ENCODE peak calls at places on chromosomes 11 and 22, in eight cellular contexts. I is cardiac septum; U is bronchial epithelial cell; F is astrocyte of the hippocampus; T is activated naive CD4-positive, alpha-beta T cell treated with anti-CD3 and anti-CD28 coated beads, Interleukin-2, amount 10 ng/mL, durations not matched to agents 7 days and 5 days; Z is HFF-Myc; H is AG10803; A is NCI-H1105. W is an unnamed sample.

GRCh38 chr11:69916806-69917387 is 97.7 kb upstream of the FGF3 start:
- DNase-seq in I (no peak), U (no peak), F (no peak), T (peak), Z (no peak), H (no peak), A (no peak), W (no peak)

GRCh38 chr11:64360403-64360980 is 1.5 kb downstream of the RPS6KA4 start:
- DNase-seq in I (no peak), U (no peak), F (no peak), T (no peak), Z (no peak), H (no peak), A (no peak), W (no peak)

GRCh38 chr11:111736621-111737055 is 29.6 kb downstream of the PPP2R1B start:
- DNase-seq in I (no peak), U (no peak), F (peak), T (no peak), Z (no peak), H (peak), A (no peak), W (no peak)

GRCh38 chr22:29375436-29376076 is 12.8 kb downstream of the AP1B1 start:
- DNase-seq in I (no peak), U (no peak), F (no peak), T (no peak), Z (no peak), H (peak), A (no peak), W (no peak)

GRCh38 chr11:133403900-133404299 is 128.4 kb downstream of the OPCML start:
- DNase-seq in I (no peak), U (no peak), F (no peak), T (no peak), Z (no peak), H (no peak), A (no peak), W (no peak)

GRCh38 chr11:13315517-13316432 is 38.2 kb downstream of the BMAL1 start:
- DNase-seq in I (no peak), U (no peak), F (no peak), T (no peak), Z (no peak), H (peak), A (no peak), W (no peak)

GRCh38 chr22:42711895-42712837 is 8.5 kb downstream of the A4GALT start:
- DNase-seq in I (no peak), U (peak), F (no peak), T (no peak), Z (no peak), H (no peak), A (no peak), W (no peak)

GRCh38 chr11:45162064-45162375 is 15.6 kb downstream of the PRDM11 start:
- DNase-seq in I (no peak), U (no peak), F (no peak), T (no peak), Z (no peak), H (no peak), A (no peak), W (no peak)

GRCh38 chr22:36405671-36406070 is 17.9 kb upstream of the MYH9 start:
- DNase-seq in I (peak), U (peak), F (no peak), T (peak), Z (no peak), H (peak), A (no peak), W (peak)

GRCh38 chr11:122170815-122171475 is 54.9 kb upstream of the BLID start:
- DNase-seq in I (no peak), U (peak), F (peak), T (no peak), Z (no peak), H (peak), A (no peak), W (no peak)

GRCh38 chr11:35427158-35427557 is 7.8 kb upstream of the SLC1A2 start:
- DNase-seq in I (no peak), U (no peak), F (peak), T (no peak), Z (no peak), H (peak), A (peak), W (no peak)

GRCh38 chr11:69335461-69336386 is 41.8 kb downstream of the MYEOV start:
- DNase-seq in I (no peak), U (no peak), F (no peak), T (no peak), Z (no peak), H (no peak), A (no peak), W (no peak)

GRCh38 chr22:24134090-24134846 is 47.0 kb upstream of the SUSD2 start:
- DNase-seq in I (no peak), U (no peak), F (peak), T (peak), Z (no peak), H (no peak), A (no peak), W (peak)

GRCh38 chr11:22491826-22492225 is 133.8 kb downstream of the FANCF start:
- DNase-seq in I (no peak), U (no peak), F (peak), T (no peak), Z (peak), H (peak), A (peak), W (no peak)

GRCh38 chr22:40196628-40197027 is 18.9 kb downstream of the TNRC6B start:
- DNase-seq in I (no peak), U (peak), F (peak), T (no peak), Z (peak), H (peak), A (no peak), W (no peak)

GRCh38 chr22:39244073-39244495 is 698 bp downstream of the PDGFB start:
- DNase-seq in I (no peak), U (no peak), F (no peak), T (no peak), Z (no peak), H (no peak), A (no peak), W (no peak)

GRCh38 chr11:35135222-35135621 is 3.7 kb upstream of the CD44 start:
- DNase-seq in I (no peak), U (no peak), F (no peak), T (no peak), Z (no peak), H (peak), A (no peak), W (no peak)

GRCh38 chr11:34890812-34891211 is 25.4 kb downstream of the APIP start:
- DNase-seq in I (no peak), U (peak), F (peak), T (no peak), Z (peak), H (peak), A (peak), W (no peak)

GRCh38 chr22:22871536-22872278 is 15.9 kb upstream of the IGLL5 start:
- DNase-seq in I (no peak), U (no peak), F (no peak), T (no peak), Z (no peak), H (no peak), A (no peak), W (no peak)

GRCh38 chr11:77073328-77074001 is 6.7 kb downstream of the CAPN5 start:
- DNase-seq in I (peak), U (peak), F (peak), T (no peak), Z (peak), H (peak), A (no peak), W (peak)

W was measured in lower lobe of right lung.